ENCODE peak calls at places on chromosomes 5 and 9, in four cellular contexts. I is WERI-Rb-1, C is IMR-90, V is heart left ventricle. Q is an unnamed sample. For H3K36me3, the result is how much of the 10 kb centered on the place peaks cover.

GRCh38 chr9:1332161-1332560 is 282.0 kb downstream of the DMRT2 start:
- DNase-seq in C (no peak), V (no peak), I (no peak), Q (no peak)

GRCh38 chr5:37668524-37669047 is 171.3 kb downstream of the GDNF start:
- DNase-seq in I (no peak), C (peak), V (peak), Q (no peak)

GRCh38 chr9:82560457-82560904 is 502.5 kb downstream of the RASEF start:
- DNase-seq in C (no peak), V (no peak), I (no peak), Q (no peak)

GRCh38 chr5:3345195-3345594 is 250.4 kb upstream of the IRX1 start:
- DNase-seq in V (no peak), C (no peak), I (no peak), Q (no peak)

GRCh38 chr5:102930244-102930643 is 175.1 kb downstream of the PAM start:
- DNase-seq in V (no peak), I (no peak), C (no peak), Q (no peak)

GRCh38 chr9:37715260-37715659 is 38.3 kb upstream of the TRMT10B start:
- DNase-seq in V (no peak), C (no peak), I (no peak), Q (no peak)

GRCh38 chr5:58156977-58157701 is 302.7 kb downstream of the PLK2 start:
- DNase-seq in C (peak), I (peak), V (peak), Q (no peak)

GRCh38 chr5:113293068-113293571 is 141.7 kb downstream of the TSSK1B start:
- DNase-seq in V (no peak), I (peak), C (peak), Q (peak)

GRCh38 chr5:178211095-178212048 is 7.0 kb downstream of the HNRNPAB start:
- DNase-seq in C (no peak), V (no peak), I (no peak), Q (peak)

GRCh38 chr5:140178482-140179116 is 3.6 kb downstream of the CYSTM1 start:
- DNase-seq in C (no peak), V (no peak), I (no peak), Q (no peak)

GRCh38 chr5:131610198-131611063 is 24.6 kb downstream of the RAPGEF6 start:
- DNase-seq in V (no peak), C (peak), I (no peak), Q (no peak)

GRCh38 chr9:129457325-129457779 is 163.5 kb downstream of the C9orf50 start:
- DNase-seq in C (no peak), I (no peak), V (no peak), Q (no peak)

GRCh38 chr9:129458663-129459549 is 162.0 kb downstream of the C9orf50 start:
- DNase-seq in C (no peak), I (peak), V (peak), Q (peak)

GRCh38 chr9:129458155-129458661 is 162.7 kb downstream of the C9orf50 start:
- DNase-seq in I (no peak), C (no peak), V (peak), Q (no peak)

GRCh38 chr9:129460323-129461261 is 160.3 kb downstream of the C9orf50 start:
- DNase-seq in C (peak), V (peak), I (peak), Q (peak)

DNA sequence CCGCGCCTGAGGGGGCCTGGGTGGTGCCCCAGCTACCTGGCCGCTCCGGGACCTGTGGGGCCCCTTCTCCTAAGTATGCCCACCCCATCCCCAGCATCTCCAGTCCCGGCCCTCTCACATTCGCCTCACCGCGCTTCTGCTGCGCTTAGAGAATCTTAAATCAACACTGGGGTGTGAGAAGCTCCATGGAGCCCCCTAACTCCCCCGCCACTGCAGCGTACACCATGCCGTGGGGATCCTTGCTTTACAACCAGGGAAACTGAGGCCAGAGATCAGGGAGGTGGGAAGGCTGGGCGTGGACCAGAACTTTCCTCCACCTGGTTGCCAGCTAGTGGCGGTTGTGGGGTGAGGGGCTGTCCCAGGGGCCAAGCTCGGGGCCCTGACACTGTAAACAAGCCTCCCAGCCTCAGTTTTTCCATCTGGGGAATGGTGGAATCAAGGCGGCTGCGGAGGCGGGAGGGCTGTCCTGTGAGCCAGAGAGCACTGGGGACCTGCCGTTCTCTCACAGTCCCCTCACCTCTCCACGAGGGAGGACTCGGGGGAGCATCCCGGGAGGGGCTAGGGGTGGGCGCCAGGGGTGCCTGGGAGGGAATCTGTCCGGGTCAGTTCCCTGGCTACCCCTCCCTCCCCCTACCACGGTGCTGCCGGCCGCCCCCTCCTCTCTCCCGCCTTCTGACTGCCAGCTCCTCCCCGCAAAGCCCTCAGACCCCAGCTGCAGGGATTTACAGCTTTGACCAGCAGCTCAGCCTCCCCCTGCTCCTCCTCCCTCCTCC is 161.2 kb downstream of the C9orf50 start:
- DNase-seq in C (no peak), V (no peak), I (no peak), Q (no peak)
- H3K4me3 ChIP-seq in C (no peak), V (no peak), I (peak), Q (peak)

GRCh38 chr9:93125331-93125894 is 8.6 kb downstream of the NINJ1 start:
- DNase-seq in I (peak), C (no peak), V (no peak), Q (no peak)

GRCh38 chr9:93122721-93123221 is 11.3 kb downstream of the NINJ1 start:
- DNase-seq in I (no peak), V (no peak), C (no peak), Q (peak)

GRCh38 chr9:93121316-93122241 is 12.5 kb downstream of the NINJ1 start:
- DNase-seq in I (no peak), V (no peak), C (no peak), Q (no peak)

GRCh38 chr9:93124793-93125192 is 9.3 kb downstream of the NINJ1 start:
- DNase-seq in I (peak), C (no peak), V (no peak), Q (peak)

DNA sequence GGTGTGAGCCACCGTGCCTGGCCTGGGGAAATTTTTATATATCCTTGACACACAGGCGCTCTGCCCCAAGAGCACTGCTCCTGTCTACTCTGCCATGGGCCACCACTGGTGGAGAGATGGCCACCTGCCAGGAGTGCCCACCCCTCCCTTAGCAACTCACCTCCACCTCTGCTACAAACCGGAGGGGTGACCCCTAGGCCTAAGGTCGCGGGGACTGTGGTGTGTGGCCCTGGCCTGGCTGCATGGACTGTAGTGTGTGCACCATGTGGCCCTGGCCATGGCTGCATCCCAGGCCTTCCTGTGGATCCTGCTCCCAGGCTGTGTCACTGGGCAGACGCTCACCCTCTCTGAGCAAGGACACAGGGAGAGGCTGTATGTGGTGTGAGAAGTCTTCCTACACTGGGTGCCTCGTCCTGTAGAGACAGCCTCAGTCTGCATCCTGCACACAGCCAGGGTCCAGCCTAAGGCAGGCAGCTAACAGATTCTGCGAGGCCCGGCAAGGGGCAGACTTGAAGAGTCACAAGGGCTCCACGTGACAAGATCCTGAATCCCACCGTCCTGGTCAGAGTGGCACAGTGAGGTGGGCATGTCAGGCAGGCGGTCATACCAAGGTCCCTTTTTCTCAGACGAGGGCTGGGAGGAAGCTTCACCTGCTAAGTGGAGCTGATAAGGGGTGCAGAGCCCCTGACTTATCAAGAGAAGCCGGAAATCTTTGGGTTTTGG is 10.3 kb downstream of the NINJ1 start:
- DNase-seq in V (no peak), C (no peak), I (no peak), Q (peak)
- H3K36me3 ChIP-seq in V (under half), C (under half), I (under half), Q (under half)

DNA sequence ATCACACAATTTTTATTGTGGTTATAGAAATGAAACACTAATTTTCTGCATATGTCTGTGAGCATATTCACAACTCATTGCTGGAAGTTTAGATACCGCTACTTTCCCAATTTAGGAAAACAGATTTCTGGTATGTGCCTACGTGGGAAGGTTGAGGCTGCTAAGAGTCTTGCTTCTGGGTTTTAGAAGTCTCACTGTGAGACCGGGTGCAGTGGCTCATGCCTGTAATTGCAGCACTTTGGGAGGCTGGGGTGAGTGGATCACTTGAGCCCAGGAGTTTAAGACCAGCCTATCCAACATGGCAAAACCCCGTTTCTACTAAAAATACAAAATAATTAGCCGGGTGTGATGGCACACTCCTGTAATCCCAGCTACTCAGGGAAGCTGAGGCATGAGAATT is 39.6 kb downstream of the UBAP1 start:
- DNase-seq in C (no peak), I (no peak), V (no peak), Q (no peak)
- H3K4me3 ChIP-seq in C (no peak), I (no peak), V (no peak), Q (no peak)

GRCh38 chr5:14718778-14719177 is 54.3 kb downstream of the OTULIN start:
- DNase-seq in V (no peak), I (no peak), C (no peak), Q (no peak)

GRCh38 chr5:14715481-14715880 is 51.0 kb downstream of the OTULIN start:
- DNase-seq in V (no peak), I (no peak), C (peak), Q (no peak)

GRCh38 chr5:14714706-14715105 is 50.2 kb downstream of the OTULIN start:
- DNase-seq in C (no peak), I (no peak), V (no peak), Q (no peak)

GRCh38 chr5:14713476-14714384 is 49.2 kb downstream of the OTULIN start:
- DNase-seq in C (no peak), V (no peak), I (no peak), Q (no peak)

DNA sequence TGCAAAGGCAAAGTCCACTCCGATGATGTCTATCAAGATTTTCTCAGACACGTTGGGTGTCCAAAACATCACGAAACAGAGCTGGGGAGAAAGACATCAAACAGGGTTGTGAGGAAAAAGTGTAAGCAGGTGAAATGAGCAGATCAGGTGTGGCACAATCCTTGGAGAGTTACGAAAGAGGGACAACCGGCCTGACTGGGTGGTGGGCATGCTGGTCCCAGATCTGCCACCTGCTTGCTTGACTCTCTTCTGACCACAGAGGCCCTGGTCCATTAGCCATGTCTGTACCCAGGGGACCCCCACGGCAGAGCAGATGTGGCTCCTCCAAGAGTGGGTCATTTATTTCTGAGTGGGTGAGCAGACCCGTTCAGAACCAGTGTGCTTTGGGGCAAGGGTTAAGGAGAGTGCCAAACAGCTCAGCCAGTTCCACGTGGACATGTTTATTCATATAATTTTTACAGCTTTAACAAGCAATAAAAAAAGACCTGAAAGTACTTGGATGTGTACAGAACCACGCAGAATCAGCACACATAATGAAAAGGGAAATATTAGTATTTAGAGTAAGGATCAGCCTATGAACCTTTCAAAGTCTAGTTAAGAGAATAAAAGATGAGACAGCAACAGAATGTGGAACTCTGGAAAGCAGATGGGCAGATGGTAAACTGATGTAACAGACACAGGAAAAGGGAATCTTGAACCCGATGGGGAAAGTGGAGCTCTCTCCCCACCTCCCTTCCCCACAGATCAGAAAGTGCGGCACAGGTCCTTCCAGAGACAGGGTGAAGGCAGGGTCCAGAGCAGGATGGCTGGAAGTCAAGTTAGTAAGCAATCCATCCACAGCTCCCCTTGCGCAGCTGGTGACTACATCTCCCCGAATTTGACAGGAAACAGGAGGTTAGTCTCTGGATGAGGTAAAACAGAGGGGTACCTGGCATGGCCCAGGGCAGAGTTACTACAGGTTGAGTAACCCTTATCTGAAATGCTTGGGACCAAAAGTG is 52.5 kb downstream of the OTULIN start:
- DNase-seq in I (no peak), C (no peak), V (no peak), Q (no peak)
- H3K36me3 ChIP-seq in I (half or more), C (under half), V (under half), Q (under half)

DNA sequence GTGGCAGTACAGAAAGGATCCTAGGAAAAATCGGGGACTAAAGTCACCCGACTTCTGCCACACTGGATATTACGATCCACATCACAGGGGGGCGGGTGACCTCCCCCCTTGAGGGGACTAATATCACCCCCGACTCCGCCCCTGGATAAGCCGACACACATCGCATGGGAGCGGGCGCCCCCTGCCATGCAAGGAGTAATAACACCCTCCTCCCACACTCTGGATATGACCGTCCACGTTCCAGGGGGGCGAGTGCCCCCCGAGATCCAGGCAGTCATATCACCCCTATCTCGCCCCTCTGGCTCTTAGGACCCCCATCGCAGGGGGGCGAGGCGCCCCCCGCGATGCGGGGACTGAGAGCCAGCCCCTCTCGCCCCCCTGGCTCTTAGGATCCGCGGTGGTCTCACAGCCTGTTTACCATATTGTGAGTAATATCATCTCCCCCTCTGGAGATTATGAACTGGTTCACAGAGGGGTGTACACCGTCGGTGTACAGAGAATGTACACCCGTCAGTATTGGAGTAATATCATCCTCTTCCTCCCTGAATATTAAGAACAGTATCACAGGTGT is 423.0 kb downstream of the DIRAS2 start:
- DNase-seq in I (peak), V (no peak), C (no peak), Q (peak)
- H3K4me3 ChIP-seq in I (no peak), V (no peak), C (no peak), Q (peak)

DNA sequence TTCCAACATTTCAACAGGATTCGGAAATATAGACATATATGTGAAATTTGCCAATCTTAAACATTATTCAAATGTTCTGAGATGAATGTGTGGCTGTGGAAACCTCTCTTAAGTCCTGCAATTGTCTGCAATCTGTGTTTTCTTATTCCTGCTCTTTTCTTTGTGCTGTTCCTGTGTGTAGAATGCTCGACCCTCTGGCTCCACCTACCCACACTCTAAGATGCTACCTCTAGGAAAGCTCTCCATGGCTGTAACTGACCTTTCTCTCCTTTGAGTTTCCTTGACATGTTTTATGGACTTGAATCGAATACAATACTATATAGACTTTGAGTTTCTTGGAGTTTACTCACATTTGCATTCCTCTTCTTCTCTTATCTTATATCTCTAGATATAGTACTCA is 120.6 kb upstream of the ASTN2 start:
- DNase-seq in I (peak), V (no peak), C (no peak), Q (peak)
- H3K36me3 ChIP-seq in I (under half), V (under half), C (under half), Q (under half)

DNA sequence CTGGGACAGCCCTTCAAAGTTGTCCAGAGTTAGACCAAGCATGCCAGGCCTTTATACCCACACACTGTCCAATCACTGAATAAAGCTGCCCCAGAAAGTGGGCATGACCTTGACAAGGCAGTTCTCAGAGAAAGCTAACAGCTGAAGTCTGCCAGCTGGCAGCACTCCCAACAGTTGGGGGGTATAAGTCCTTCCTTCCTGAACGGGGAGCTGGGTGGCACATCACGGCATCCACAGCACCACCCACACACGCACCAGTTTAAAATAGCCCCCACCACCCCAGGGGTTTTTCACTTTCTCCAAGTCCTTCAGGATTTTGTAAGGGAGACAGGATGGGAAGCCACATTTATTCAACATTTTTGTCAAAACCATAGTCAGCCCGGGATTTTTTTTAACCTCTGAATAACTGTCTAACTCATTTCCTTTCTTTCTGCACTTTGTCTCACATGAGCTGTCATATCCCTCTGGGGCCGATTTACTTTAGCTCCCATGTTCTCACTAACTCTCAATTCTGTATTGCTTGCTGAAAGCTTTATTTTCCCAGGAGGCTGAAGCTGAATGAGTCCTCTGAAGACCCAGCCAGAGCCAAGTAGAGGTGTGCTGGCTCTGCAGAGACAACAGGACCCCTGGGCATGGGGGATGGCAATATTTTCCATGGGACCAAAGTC is 15.4 kb downstream of the FAM81B start:
- DNase-seq in V (no peak), C (no peak), I (no peak), Q (no peak)
- H3K4me3 ChIP-seq in V (no peak), C (no peak), I (no peak), Q (no peak)

GRCh38 chr5:143061161-143061945 is 291.2 kb downstream of the ARHGAP26 start:
- DNase-seq in V (no peak), C (peak), I (no peak), Q (no peak)

GRCh38 chr5:143064661-143065060 is 294.5 kb downstream of the ARHGAP26 start:
- DNase-seq in I (no peak), C (no peak), V (no peak), Q (no peak)

GRCh38 chr5:143063175-143063970 is 293.2 kb downstream of the ARHGAP26 start:
- DNase-seq in C (peak), I (no peak), V (peak), Q (no peak)

GRCh38 chr5:143064207-143064606 is 294.0 kb downstream of the ARHGAP26 start:
- DNase-seq in C (peak), I (no peak), V (no peak), Q (no peak)

GRCh38 chr5:143062379-143062778 is 292.2 kb downstream of the ARHGAP26 start:
- DNase-seq in I (no peak), V (no peak), C (no peak), Q (no peak)
- H3K36me3 ChIP-seq in I (under half), V (under half), C (under half), Q (under half)

GRCh38 chr9:91949946-91950664 is at the start of gene ROR2:
- DNase-seq in V (peak), I (peak), C (peak), Q (peak)
- H3K4me3 ChIP-seq in V (peak), I (peak), C (peak), Q (peak)

Q was measured in H7.